ENCODE peak calls at places on chromosome 3, in six cellular contexts. One of them, this sample, is unnamed.

GRCh38 chr3:79497447-79498111 is 270.2 kb downstream of the ROBO1 start:
- DNase-seq in GM12878: no peak
- DNase-seq in WTC11: no peak
- DNase-seq in HepG2: no peak
- DNase-seq in H1: no peak
- DNase-seq in K562: peak; percentile 8
- DNase-seq in this sample: no peak

GRCh38 chr3:122563717-122564025 is 429 bp downstream of the PARP9 start:
- DNase-seq in H1: no peak
- DNase-seq in WTC11: no peak
- DNase-seq in GM12878: no peak
- DNase-seq in K562: peak; percentile 13
- DNase-seq in HepG2: no peak
- DNase-seq in this sample: no peak

GRCh38 chr3:141452045-141452444 is 34.8 kb upstream of the RASA2 start:
- DNase-seq in GM12878: peak; percentile 80
- DNase-seq in HepG2: peak; percentile 59
- DNase-seq in WTC11: no peak
- DNase-seq in H1: no peak
- DNase-seq in K562: peak; percentile 63
- DNase-seq in this sample: no peak

GRCh38 chr3:93994056-93994455 is 14.1 kb downstream of the ARL13B start:
- DNase-seq in HepG2: no peak
- DNase-seq in H1: no peak
- DNase-seq in K562: no peak
- DNase-seq in GM12878: no peak
- DNase-seq in WTC11: no peak
- DNase-seq in this sample: no peak

GRCh38 chr3:4824948-4825325 is 154.3 kb upstream of the BHLHE40 start:
- DNase-seq in K562: peak; percentile 69
- DNase-seq in H1: peak; percentile 33
- DNase-seq in GM12878: no peak
- DNase-seq in HepG2: peak; percentile 3
- DNase-seq in WTC11: no peak
- DNase-seq in this sample: peak; percentile 13

GRCh38 chr3:117844676-117845075 is 1135.1 kb downstream of the TUSC7 start:
- DNase-seq in H1: no peak
- DNase-seq in GM12878: no peak
- DNase-seq in WTC11: no peak
- DNase-seq in K562: no peak
- DNase-seq in HepG2: no peak
- DNase-seq in this sample: no peak

GRCh38 chr3:10852031-10852795 is 36.2 kb downstream of the SLC6A11 start:
- DNase-seq in H1: no peak
- DNase-seq in HepG2: no peak
- DNase-seq in GM12878: no peak
- DNase-seq in WTC11: no peak
- DNase-seq in K562: no peak
- DNase-seq in this sample: no peak

GRCh38 chr3:128336337-128337156 is 130.1 kb downstream of the DNAJB8 start:
- DNase-seq in K562: no peak
- DNase-seq in HepG2: no peak
- DNase-seq in GM12878: no peak
- DNase-seq in H1: no peak
- DNase-seq in WTC11: no peak
- DNase-seq in this sample: no peak

GRCh38 chr3:39125837-39126500 is 18.5 kb downstream of the TTC21A start:
- DNase-seq in WTC11: no peak
- DNase-seq in K562: no peak
- DNase-seq in HepG2: peak; percentile 28
- DNase-seq in GM12878: no peak
- DNase-seq in H1: no peak
- DNase-seq in this sample: no peak

GRCh38 chr3:58536501-58537411 is at the start of gene ACOX2:
- DNase-seq in K562: no peak
- DNase-seq in HepG2: no peak
- DNase-seq in GM12878: no peak
- DNase-seq in H1: no peak
- DNase-seq in WTC11: no peak
- DNase-seq in this sample: no peak

GRCh38 chr3:131728898-131729297 is 226.1 kb upstream of the MRPL3 start:
- DNase-seq in HepG2: no peak
- DNase-seq in GM12878: no peak
- DNase-seq in WTC11: no peak
- DNase-seq in H1: no peak
- DNase-seq in K562: no peak
- DNase-seq in this sample: no peak

GRCh38 chr3:40191850-40192448 is 117.6 kb upstream of the EIF1B start:
- DNase-seq in GM12878: no peak
- DNase-seq in WTC11: peak; percentile 76
- DNase-seq in H1: peak; percentile 86
- DNase-seq in K562: peak; percentile 78
- DNase-seq in HepG2: peak; percentile 33
- DNase-seq in this sample: peak; percentile 40

GRCh38 chr3:72113964-72114363 is 329.0 kb upstream of the PROK2 start:
- DNase-seq in H1: no peak
- DNase-seq in K562: no peak
- DNase-seq in GM12878: no peak
- DNase-seq in HepG2: no peak
- DNase-seq in WTC11: no peak
- DNase-seq in this sample: no peak

GRCh38 chr3:33474895-33475294 is 34.7 kb upstream of the UBP1 start:
- DNase-seq in K562: no peak
- DNase-seq in H1: no peak
- DNase-seq in HepG2: peak; percentile 30
- DNase-seq in GM12878: no peak
- DNase-seq in WTC11: no peak
- DNase-seq in this sample: no peak

GRCh38 chr3:129745253-129745652 is 138.8 kb upstream of the PLXND1 start:
- DNase-seq in H1: no peak
- DNase-seq in K562: no peak
- DNase-seq in GM12878: no peak
- DNase-seq in HepG2: no peak
- DNase-seq in WTC11: no peak
- DNase-seq in this sample: no peak

GRCh38 chr3:168544097-168544957 is 448.6 kb upstream of the GOLIM4 start:
- DNase-seq in WTC11: no peak
- DNase-seq in HepG2: no peak
- DNase-seq in K562: no peak
- DNase-seq in GM12878: no peak
- DNase-seq in H1: no peak
- DNase-seq in this sample: peak; percentile 3

GRCh38 chr3:180184806-180185205 is 148.1 kb upstream of the PEX5L start:
- DNase-seq in K562: no peak
- DNase-seq in GM12878: no peak
- DNase-seq in HepG2: no peak
- DNase-seq in H1: no peak
- DNase-seq in WTC11: no peak
- DNase-seq in this sample: no peak

GRCh38 chr3:112111785-112112402 is 21.2 kb downstream of the GCSAM start:
- DNase-seq in K562: peak; percentile 51
- DNase-seq in H1: no peak
- DNase-seq in WTC11: peak; percentile 63
- DNase-seq in GM12878: no peak
- DNase-seq in HepG2: peak; percentile 33
- DNase-seq in this sample: peak; percentile 46

GRCh38 chr3:35028157-35028556 is 611.2 kb upstream of the ARPP21 start:
- DNase-seq in WTC11: no peak
- DNase-seq in HepG2: no peak
- DNase-seq in K562: no peak
- DNase-seq in GM12878: no peak
- DNase-seq in H1: no peak
- DNase-seq in this sample: no peak

GRCh38 chr3:108907194-108907593 is 46.5 kb downstream of the GUCA1C start:
- DNase-seq in WTC11: no peak
- DNase-seq in GM12878: no peak
- DNase-seq in HepG2: no peak
- DNase-seq in K562: no peak
- DNase-seq in H1: no peak
- DNase-seq in this sample: no peak

GRCh38 chr3:4776399-4776979 is 202.7 kb upstream of the BHLHE40 start:
- DNase-seq in GM12878: peak; percentile 75
- DNase-seq in WTC11: no peak
- DNase-seq in HepG2: no peak
- DNase-seq in H1: no peak
- DNase-seq in K562: no peak
- DNase-seq in this sample: no peak

GRCh38 chr3:128469584-128469983 is 2.9 kb upstream of the DNAJB8 start:
- DNase-seq in H1: no peak
- DNase-seq in GM12878: no peak
- DNase-seq in WTC11: no peak
- DNase-seq in K562: no peak
- DNase-seq in HepG2: no peak
- DNase-seq in this sample: no peak

GRCh38 chr3:157700405-157700804 is 197.2 kb upstream of the VEPH1 start:
- DNase-seq in H1: no peak
- DNase-seq in WTC11: no peak
- DNase-seq in GM12878: no peak
- DNase-seq in HepG2: no peak
- DNase-seq in K562: no peak
- DNase-seq in this sample: peak; percentile 1

GRCh38 chr3:172317984-172318383 is 130.3 kb downstream of the GHSR start:
- DNase-seq in K562: no peak
- DNase-seq in GM12878: peak; percentile 74
- DNase-seq in WTC11: no peak
- DNase-seq in HepG2: no peak
- DNase-seq in H1: no peak
- DNase-seq in this sample: peak; percentile 46

GRCh38 chr3:120460217-120460616 is 9.4 kb upstream of the FSTL1 start:
- DNase-seq in GM12878: no peak
- DNase-seq in K562: no peak
- DNase-seq in HepG2: no peak
- DNase-seq in H1: no peak
- DNase-seq in WTC11: no peak
- DNase-seq in this sample: no peak

GRCh38 chr3:167350245-167350862 is 29.7 kb downstream of the ZBBX start:
- DNase-seq in H1: no peak
- DNase-seq in GM12878: no peak
- DNase-seq in HepG2: peak; percentile 5
- DNase-seq in WTC11: no peak
- DNase-seq in K562: no peak
- DNase-seq in this sample: peak; percentile 26

GRCh38 chr3:51934139-51934850 is 7.4 kb downstream of the RRP9 start:
- DNase-seq in K562: no peak
- DNase-seq in WTC11: no peak
- DNase-seq in H1: no peak
- DNase-seq in HepG2: no peak
- DNase-seq in GM12878: no peak
- DNase-seq in this sample: no peak

GRCh38 chr3:186454881-186455703 is 89.1 kb downstream of the CRYGS start:
- DNase-seq in K562: no peak
- DNase-seq in GM12878: no peak
- DNase-seq in HepG2: no peak
- DNase-seq in WTC11: no peak
- DNase-seq in H1: peak; percentile 35
- DNase-seq in this sample: no peak

GRCh38 chr3:190375250-190375649 is 12.7 kb upstream of the CLDN16 start:
- DNase-seq in GM12878: no peak
- DNase-seq in K562: no peak
- DNase-seq in WTC11: no peak
- DNase-seq in HepG2: no peak
- DNase-seq in H1: no peak
- DNase-seq in this sample: no peak

DNA sequence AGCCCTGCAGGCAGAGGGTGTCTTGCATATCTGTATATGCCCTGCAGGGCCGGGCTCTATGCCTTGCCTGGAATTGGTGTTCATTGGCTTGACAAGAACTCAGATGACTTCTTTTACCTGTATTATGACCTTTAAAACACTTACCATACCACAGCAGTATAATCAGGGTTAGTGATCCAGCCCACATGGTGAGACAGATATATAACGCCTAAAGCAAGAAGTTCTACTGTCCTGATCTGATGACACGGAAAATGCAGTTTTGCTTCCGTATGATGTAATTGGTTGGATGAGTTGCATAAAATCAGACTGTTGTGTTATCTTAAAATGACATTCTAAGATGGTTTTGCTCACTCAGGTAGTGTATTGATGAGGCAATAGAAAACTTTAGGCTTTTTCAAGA is 9.4 kb downstream of the CCDC174 start:
- DNase-seq in GM12878: no peak
- DNase-seq in K562: no peak
- DNase-seq in H1: no peak
- DNase-seq in HepG2: no peak
- DNase-seq in WTC11: no peak
- DNase-seq in this sample: no peak
- TF ChIP-seq SP1 in GM12878: no peak
- TF ChIP-seq SP1 in K562: no peak
- TF ChIP-seq SP1 in H1: no peak
- TF ChIP-seq SP1 in HepG2: no peak
- TF ChIP-seq SP1 in WTC11: no peak
- TF ChIP-seq SP1 in this sample: no peak

GRCh38 chr3:181948286-181948685 is 236.6 kb downstream of the SOX2 start:
- DNase-seq in H1: no peak
- DNase-seq in K562: no peak
- DNase-seq in GM12878: no peak
- DNase-seq in WTC11: peak; percentile 29
- DNase-seq in HepG2: no peak
- DNase-seq in this sample: no peak
- TF ChIP-seq CTCF in H1: peak; percentile 37
- TF ChIP-seq CTCF in K562: peak; percentile 25
- TF ChIP-seq CTCF in GM12878: no peak
- TF ChIP-seq CTCF in WTC11: no peak
- TF ChIP-seq CTCF in HepG2: peak; percentile 39
- TF ChIP-seq CTCF in this sample: peak; percentile 47

GRCh38 chr3:133466531-133467386 is 66.9 kb downstream of the BFSP2 start:
- DNase-seq in K562: no peak
- DNase-seq in WTC11: no peak
- DNase-seq in H1: no peak
- DNase-seq in HepG2: no peak
- DNase-seq in GM12878: no peak
- DNase-seq in this sample: no peak
- TF ChIP-seq SP1 in K562: no peak
- TF ChIP-seq SP1 in WTC11: no peak
- TF ChIP-seq SP1 in H1: no peak
- TF ChIP-seq SP1 in HepG2: no peak
- TF ChIP-seq SP1 in GM12878: no peak
- TF ChIP-seq SP1 in this sample: no peak

DNA sequence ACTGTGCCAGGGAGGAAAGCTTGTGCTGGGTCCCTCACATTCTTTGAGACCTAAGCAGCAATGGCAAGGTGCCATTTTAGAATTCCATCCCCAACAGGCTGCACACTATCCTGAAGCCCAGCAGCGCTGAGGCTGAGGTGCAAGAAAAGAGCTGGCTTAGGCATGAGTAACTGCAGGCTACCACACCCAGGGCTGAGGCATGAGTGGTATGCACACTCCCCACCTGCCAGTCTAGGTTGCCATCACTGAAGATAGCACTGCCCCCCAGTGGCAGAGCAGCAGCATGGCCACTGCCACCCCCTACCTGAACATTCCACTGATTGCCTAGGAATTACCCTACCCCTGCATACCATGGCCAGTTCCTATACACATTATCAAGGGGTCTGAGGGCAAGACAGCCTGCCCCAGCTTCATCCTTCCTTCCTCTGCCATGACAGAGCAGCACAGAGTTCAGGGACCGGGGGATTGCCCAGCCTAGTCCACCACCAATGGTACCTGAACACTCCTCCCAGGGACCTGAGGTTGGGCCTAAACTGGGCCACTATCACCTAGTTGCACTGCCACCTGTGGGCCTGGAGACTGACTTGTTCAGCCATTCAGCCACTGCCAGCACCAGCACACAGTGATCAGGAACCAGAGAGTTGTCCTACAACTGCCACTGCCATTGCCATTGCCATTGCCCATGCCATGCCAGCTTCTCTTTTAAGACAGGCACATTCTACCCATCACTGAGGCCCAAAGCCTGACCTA is 129.8 kb downstream of the SATB1 start:
- DNase-seq in WTC11: peak; percentile 89
- DNase-seq in GM12878: no peak
- DNase-seq in K562: peak; percentile 24
- DNase-seq in HepG2: peak; percentile 21
- DNase-seq in H1: peak; percentile 89
- DNase-seq in this sample: peak; percentile 87
- TF ChIP-seq CTCF in WTC11: peak; percentile 89
- TF ChIP-seq CTCF in GM12878: peak; percentile 90
- TF ChIP-seq CTCF in K562: peak; percentile 29
- TF ChIP-seq CTCF in HepG2: peak; percentile 51
- TF ChIP-seq CTCF in H1: peak; percentile 99
- TF ChIP-seq CTCF in this sample: peak; percentile 95